ENCODE peak calls at places on chromosomes 16 and 17, in nine cellular contexts. One of them, this sample, is unnamed. For H3K9me3, the result is how much of the 10 kb centered on the place peaks cover.

GRCh38 chr16:75304521-75305363 is 53.3 kb upstream of the BCAR1 start:
- DNase-seq in sigmoid colon: peak
- DNase-seq in psoas muscle: peak
- DNase-seq in heart left ventricle: peak
- DNase-seq in spleen: peak
- DNase-seq in ascending aorta: no peak
- DNase-seq in H1: no peak
- DNase-seq in tibial artery: peak
- DNase-seq in heart right ventricle: peak
- DNase-seq in this sample: no peak

GRCh38 chr16:10885246-10885645 is 8.2 kb downstream of the CIITA start:
- DNase-seq in sigmoid colon: no peak
- DNase-seq in ascending aorta: no peak
- DNase-seq in psoas muscle: no peak
- DNase-seq in H1: no peak
- DNase-seq in heart right ventricle: no peak
- DNase-seq in tibial artery: no peak
- DNase-seq in heart left ventricle: no peak
- DNase-seq in spleen: no peak
- DNase-seq in this sample: no peak

GRCh38 chr16:88337021-88337420 is 45.7 kb upstream of the ZNF469 start:
- DNase-seq in tibial artery: no peak
- DNase-seq in sigmoid colon: no peak
- DNase-seq in psoas muscle: no peak
- DNase-seq in heart left ventricle: no peak
- DNase-seq in H1: no peak
- DNase-seq in spleen: no peak
- DNase-seq in ascending aorta: no peak
- DNase-seq in heart right ventricle: no peak
- DNase-seq in this sample: no peak

GRCh38 chr17:63646492-63646815 is 24.2 kb downstream of the MAP3K3 start:
- DNase-seq in heart left ventricle: no peak
- DNase-seq in psoas muscle: no peak
- DNase-seq in H1: no peak
- DNase-seq in sigmoid colon: no peak
- DNase-seq in spleen: no peak
- DNase-seq in tibial artery: no peak
- DNase-seq in heart right ventricle: no peak
- DNase-seq in ascending aorta: no peak
- DNase-seq in this sample: no peak

GRCh38 chr16:24129412-24129918 is 126.7 kb upstream of the CACNG3 start:
- DNase-seq in spleen: no peak
- DNase-seq in psoas muscle: no peak
- DNase-seq in ascending aorta: no peak
- DNase-seq in tibial artery: no peak
- DNase-seq in heart right ventricle: no peak
- DNase-seq in H1: no peak
- DNase-seq in sigmoid colon: no peak
- DNase-seq in heart left ventricle: no peak
- DNase-seq in this sample: no peak

GRCh38 chr17:37743875-37744632 is 805 bp downstream of the HNF1B start:
- DNase-seq in psoas muscle: no peak
- DNase-seq in heart right ventricle: no peak
- DNase-seq in sigmoid colon: no peak
- DNase-seq in heart left ventricle: no peak
- DNase-seq in ascending aorta: no peak
- DNase-seq in H1: no peak
- DNase-seq in tibial artery: no peak
- DNase-seq in spleen: no peak
- DNase-seq in this sample: no peak

GRCh38 chr17:10790491-10791401 is 13.2 kb downstream of the TMEM238L start:
- DNase-seq in ascending aorta: no peak
- DNase-seq in H1: no peak
- DNase-seq in psoas muscle: no peak
- DNase-seq in tibial artery: no peak
- DNase-seq in heart right ventricle: no peak
- DNase-seq in sigmoid colon: no peak
- DNase-seq in spleen: no peak
- DNase-seq in heart left ventricle: no peak
- DNase-seq in this sample: no peak

GRCh38 chr16:84498859-84499620 is 5.4 kb downstream of the MEAK7 start:
- DNase-seq in ascending aorta: no peak
- DNase-seq in spleen: peak
- DNase-seq in heart right ventricle: no peak
- DNase-seq in heart left ventricle: no peak
- DNase-seq in psoas muscle: no peak
- DNase-seq in tibial artery: peak
- DNase-seq in H1: no peak
- DNase-seq in sigmoid colon: no peak
- DNase-seq in this sample: no peak

GRCh38 chr17:29209073-29209472 is 28.9 kb upstream of the MYO18A start:
- DNase-seq in heart left ventricle: no peak
- DNase-seq in psoas muscle: no peak
- DNase-seq in sigmoid colon: no peak
- DNase-seq in spleen: no peak
- DNase-seq in heart right ventricle: no peak
- DNase-seq in H1: no peak
- DNase-seq in ascending aorta: no peak
- DNase-seq in tibial artery: no peak
- DNase-seq in this sample: no peak

GRCh38 chr16:86070511-86070910 is 171.5 kb downstream of the IRF8 start:
- DNase-seq in psoas muscle: no peak
- DNase-seq in H1: no peak
- DNase-seq in ascending aorta: no peak
- DNase-seq in heart left ventricle: no peak
- DNase-seq in sigmoid colon: no peak
- DNase-seq in spleen: peak
- DNase-seq in heart right ventricle: no peak
- DNase-seq in tibial artery: no peak
- DNase-seq in this sample: no peak

GRCh38 chr16:68790130-68790761 is 53.1 kb upstream of the TANGO6 start:
- DNase-seq in sigmoid colon: peak
- DNase-seq in heart right ventricle: no peak
- DNase-seq in ascending aorta: no peak
- DNase-seq in spleen: no peak
- DNase-seq in H1: no peak
- DNase-seq in tibial artery: no peak
- DNase-seq in heart left ventricle: no peak
- DNase-seq in psoas muscle: no peak
- DNase-seq in this sample: no peak

GRCh38 chr17:27384261-27384701 is 72.0 kb upstream of the KSR1 start:
- DNase-seq in sigmoid colon: peak
- DNase-seq in ascending aorta: peak
- DNase-seq in H1: no peak
- DNase-seq in spleen: no peak
- DNase-seq in psoas muscle: peak
- DNase-seq in heart right ventricle: peak
- DNase-seq in heart left ventricle: peak
- DNase-seq in tibial artery: peak
- DNase-seq in this sample: no peak

GRCh38 chr17:70107441-70107840 is 32.4 kb downstream of the KCNJ16 start:
- DNase-seq in heart right ventricle: no peak
- DNase-seq in ascending aorta: no peak
- DNase-seq in tibial artery: no peak
- DNase-seq in sigmoid colon: no peak
- DNase-seq in heart left ventricle: no peak
- DNase-seq in psoas muscle: no peak
- DNase-seq in H1: no peak
- DNase-seq in spleen: no peak
- DNase-seq in this sample: no peak
- H3K9me3 ChIP-seq in heart right ventricle: under half
- H3K9me3 ChIP-seq in ascending aorta: under half
- H3K9me3 ChIP-seq in tibial artery: under half
- H3K9me3 ChIP-seq in sigmoid colon: under half
- H3K9me3 ChIP-seq in heart left ventricle: under half
- H3K9me3 ChIP-seq in psoas muscle: under half
- H3K9me3 ChIP-seq in H1: under half
- H3K9me3 ChIP-seq in spleen: under half
- H3K9me3 ChIP-seq in this sample: under half

GRCh38 chr16:3174618-3175148 is 13.3 kb upstream of the OR1F1 start:
- DNase-seq in heart right ventricle: no peak
- DNase-seq in sigmoid colon: peak
- DNase-seq in psoas muscle: no peak
- DNase-seq in ascending aorta: no peak
- DNase-seq in H1: no peak
- DNase-seq in spleen: peak
- DNase-seq in heart left ventricle: no peak
- DNase-seq in tibial artery: no peak
- DNase-seq in this sample: no peak

GRCh38 chr16:3171181-3171854 is 16.7 kb upstream of the OR1F1 start:
- DNase-seq in heart right ventricle: no peak
- DNase-seq in H1: no peak
- DNase-seq in sigmoid colon: peak
- DNase-seq in psoas muscle: no peak
- DNase-seq in tibial artery: no peak
- DNase-seq in ascending aorta: no peak
- DNase-seq in heart left ventricle: no peak
- DNase-seq in spleen: peak
- DNase-seq in this sample: no peak

GRCh38 chr16:3173892-3174617 is 13.9 kb upstream of the OR1F1 start:
- DNase-seq in psoas muscle: no peak
- DNase-seq in sigmoid colon: peak
- DNase-seq in ascending aorta: no peak
- DNase-seq in heart left ventricle: no peak
- DNase-seq in tibial artery: no peak
- DNase-seq in heart right ventricle: no peak
- DNase-seq in spleen: peak
- DNase-seq in H1: no peak
- DNase-seq in this sample: no peak

GRCh38 chr16:3170440-3171180 is 17.4 kb upstream of the OR1F1 start:
- DNase-seq in psoas muscle: no peak
- DNase-seq in heart left ventricle: no peak
- DNase-seq in sigmoid colon: peak
- DNase-seq in ascending aorta: no peak
- DNase-seq in tibial artery: no peak
- DNase-seq in H1: no peak
- DNase-seq in spleen: peak
- DNase-seq in heart right ventricle: no peak
- DNase-seq in this sample: no peak

DNA sequence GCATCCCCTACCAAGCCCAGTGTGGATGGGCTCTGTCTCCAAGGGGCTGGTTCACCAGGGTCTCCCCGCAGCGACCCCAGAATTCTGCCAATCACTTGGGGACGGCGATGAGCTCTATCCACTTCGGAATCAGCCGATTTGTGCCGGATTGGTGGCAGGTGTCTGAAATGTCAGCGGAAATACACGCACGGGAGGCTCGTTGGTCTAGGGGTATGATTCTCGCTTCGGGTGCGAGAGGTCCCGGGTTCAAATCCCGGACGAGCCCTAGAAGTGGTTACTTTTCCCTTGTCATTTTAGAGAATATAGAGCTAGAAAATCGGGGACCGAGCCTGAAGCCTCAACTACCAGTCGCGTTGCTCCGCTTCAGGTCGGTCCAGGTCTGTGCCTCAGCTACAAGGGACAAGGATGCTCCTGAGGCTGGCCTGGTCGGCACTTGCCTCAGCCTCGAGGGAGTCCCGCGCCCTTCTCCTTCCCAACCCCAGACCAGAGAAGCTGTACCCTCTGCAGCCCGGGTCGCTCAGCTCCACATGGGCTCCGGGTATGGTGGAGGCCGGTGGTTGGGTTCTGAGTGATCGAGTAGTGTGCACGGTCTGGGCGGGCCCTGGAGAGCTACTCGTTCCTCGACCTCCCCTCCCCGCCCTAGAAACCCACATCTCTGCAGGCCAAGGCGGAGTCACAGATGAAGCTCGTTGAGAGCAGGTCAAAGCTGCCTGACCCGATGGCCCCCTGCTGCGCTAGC is 16.0 kb upstream of the OR1F1 start:
- DNase-seq in ascending aorta: no peak
- DNase-seq in tibial artery: no peak
- DNase-seq in spleen: peak
- DNase-seq in sigmoid colon: peak
- DNase-seq in heart left ventricle: no peak
- DNase-seq in H1: no peak
- DNase-seq in psoas muscle: no peak
- DNase-seq in heart right ventricle: no peak
- DNase-seq in this sample: no peak
- H3K4me3 ChIP-seq in ascending aorta: no peak
- H3K4me3 ChIP-seq in tibial artery: no peak
- H3K4me3 ChIP-seq in spleen: peak
- H3K4me3 ChIP-seq in sigmoid colon: no peak
- H3K4me3 ChIP-seq in heart left ventricle: no peak
- H3K4me3 ChIP-seq in H1: peak
- H3K4me3 ChIP-seq in psoas muscle: no peak
- H3K4me3 ChIP-seq in heart right ventricle: no peak
- H3K4me3 ChIP-seq in this sample: peak

DNA sequence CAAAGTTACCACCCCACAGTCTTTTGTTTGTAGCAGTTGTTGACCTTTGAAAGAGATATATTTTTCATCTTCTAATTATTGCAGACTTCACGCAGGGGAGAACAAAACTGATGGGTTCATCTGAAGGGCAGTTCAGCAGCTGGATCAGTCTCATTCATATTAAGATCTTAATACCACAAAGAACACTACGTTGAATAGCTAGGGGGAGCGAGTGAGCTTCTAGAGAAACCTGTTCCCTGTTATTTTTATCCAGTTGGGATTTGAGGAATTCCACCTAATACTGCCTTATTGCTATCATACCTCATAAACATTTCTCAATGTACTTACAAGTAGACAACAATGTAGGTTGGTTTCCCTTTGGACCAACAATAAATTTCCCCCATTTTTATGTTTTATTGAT is 306.1 kb upstream of the KIF2B start:
- DNase-seq in H1: no peak
- DNase-seq in heart left ventricle: no peak
- DNase-seq in heart right ventricle: no peak
- DNase-seq in psoas muscle: no peak
- DNase-seq in spleen: no peak
- DNase-seq in sigmoid colon: no peak
- DNase-seq in ascending aorta: no peak
- DNase-seq in tibial artery: no peak
- DNase-seq in this sample: no peak
- TF ChIP-seq CTCF in H1: peak
- TF ChIP-seq CTCF in heart left ventricle: no peak
- TF ChIP-seq CTCF in heart right ventricle: peak
- TF ChIP-seq CTCF in psoas muscle: no peak
- TF ChIP-seq CTCF in spleen: no peak
- TF ChIP-seq CTCF in sigmoid colon: no peak
- TF ChIP-seq CTCF in ascending aorta: no peak
- TF ChIP-seq CTCF in tibial artery: no peak
- TF ChIP-seq CTCF in this sample: no peak

GRCh38 chr16:60608971-60609370 is 1427.3 kb downstream of the CDH8 start:
- DNase-seq in heart right ventricle: no peak
- DNase-seq in tibial artery: no peak
- DNase-seq in spleen: no peak
- DNase-seq in H1: no peak
- DNase-seq in heart left ventricle: no peak
- DNase-seq in sigmoid colon: no peak
- DNase-seq in psoas muscle: no peak
- DNase-seq in ascending aorta: no peak
- DNase-seq in this sample: no peak
- H3K9me3 ChIP-seq in heart right ventricle: under half
- H3K9me3 ChIP-seq in tibial artery: under half
- H3K9me3 ChIP-seq in spleen: under half
- H3K9me3 ChIP-seq in H1: under half
- H3K9me3 ChIP-seq in heart left ventricle: under half
- H3K9me3 ChIP-seq in sigmoid colon: under half
- H3K9me3 ChIP-seq in psoas muscle: under half
- H3K9me3 ChIP-seq in ascending aorta: under half
- H3K9me3 ChIP-seq in this sample: under half

This sample was measured in CD8-positive, alpha-beta T cell.